ENCODE peak calls at places on chromosomes 11 and 22, in eight cellular contexts. E is adipocyte; T is activated naive CD4-positive, alpha-beta T cell; L is stimulated activated naive CD8-positive, alpha-beta T cell treated with anti-CD3 and anti-CD28 coated beads, Interleukin-15, Interleukin-2, amounts not matched to agents 100 U/mL and 50 U/mL, for 24 hours; X is H7; P is body of pancreas; V is activated T-helper 9 cell treated with anti-CD3 and anti-CD28 coated beads, Interleukin-2, amount 50 U/mL, for 16 hours; S is psoas muscle. I is an unnamed sample.

GRCh38 chr22:45507798-45508197 is 5.1 kb downstream of the FBLN1 start:
- DNase-seq in E (no peak), T (no peak), L (no peak), X (peak), P (no peak), V (no peak), S (no peak), I (no peak)

GRCh38 chr11:30017467-30017895 is 651 bp upstream of the KCNA4 start:
- DNase-seq in E (no peak), T (no peak), L (no peak), X (peak), P (no peak), V (no peak), S (no peak), I (no peak)

GRCh38 chr11:12363373-12363772 is 14.0 kb upstream of the PARVA start:
- DNase-seq in E (no peak), T (no peak), L (no peak), X (no peak), P (no peak), V (no peak), S (no peak), I (no peak)

GRCh38 chr22:44273175-44273574 is 39.6 kb downstream of the SHISAL1 start:
- DNase-seq in E (no peak), T (no peak), L (no peak), X (peak), P (no peak), V (no peak), S (no peak), I (no peak)

GRCh38 chr22:39236321-39237275 is 8.2 kb downstream of the PDGFB start:
- DNase-seq in E (no peak), T (no peak), L (peak), X (no peak), P (peak), V (no peak), S (peak), I (no peak)

GRCh38 chr22:20590477-20591294 is 83.3 kb downstream of the MED15 start:
- DNase-seq in E (no peak), T (no peak), L (no peak), X (no peak), P (no peak), V (no peak), S (no peak), I (no peak)

GRCh38 chr22:39220897-39221850 is 23.6 kb downstream of the PDGFB start:
- DNase-seq in E (peak), T (no peak), L (peak), X (peak), P (no peak), V (no peak), S (no peak), I (no peak)

GRCh38 chr22:28780296-28780695 is 7.8 kb downstream of the CCDC117 start:
- DNase-seq in E (no peak), T (no peak), L (no peak), X (no peak), P (no peak), V (no peak), S (no peak), I (no peak)

GRCh38 chr11:36098976-36099375 is 155.1 kb downstream of the LDLRAD3 start:
- DNase-seq in E (no peak), T (no peak), L (no peak), X (no peak), P (no peak), V (no peak), S (no peak), I (no peak)

GRCh38 chr11:73258104-73258684 is 13.9 kb upstream of the P2RY6 start:
- DNase-seq in E (peak), T (no peak), L (no peak), X (peak), P (no peak), V (no peak), S (no peak), I (no peak)

GRCh38 chr22:41431656-41432055 is 14.9 kb downstream of the TOB2 start:
- DNase-seq in E (no peak), T (no peak), L (no peak), X (no peak), P (no peak), V (no peak), S (no peak), I (no peak)

GRCh38 chr22:39614442-39614841 is 43.9 kb downstream of the CACNA1I start:
- DNase-seq in E (no peak), T (no peak), L (no peak), X (no peak), P (no peak), V (no peak), S (no peak), I (no peak)

GRCh38 chr11:34748036-34748435 is 127.1 kb downstream of the EHF start:
- DNase-seq in E (peak), T (no peak), L (no peak), X (no peak), P (no peak), V (no peak), S (no peak), I (no peak)

GRCh38 chr22:36445158-36445668 is 36.2 kb downstream of the TXN2 start:
- DNase-seq in E (peak), T (no peak), L (no peak), X (no peak), P (peak), V (no peak), S (peak), I (no peak)

GRCh38 chr11:76918941-76919386 is 58.2 kb downstream of the ACER3 start:
- DNase-seq in E (peak), T (no peak), L (no peak), X (peak), P (peak), V (no peak), S (no peak), I (no peak)

GRCh38 chr11:91800208-91800914 is 424.3 kb upstream of the FAT3 start:
- DNase-seq in E (no peak), T (no peak), L (no peak), X (no peak), P (no peak), V (no peak), S (no peak), I (no peak)

GRCh38 chr11:69696749-69697488 is 6.9 kb downstream of the FGF19 start:
- DNase-seq in E (no peak), T (no peak), L (no peak), X (peak), P (no peak), V (no peak), S (no peak), I (no peak)

GRCh38 chr11:65873280-65874156 is 918 bp upstream of the EFEMP2 start:
- DNase-seq in E (peak), T (peak), L (peak), X (peak), P (peak), V (peak), S (peak), I (peak)